ENCODE peak calls at places on chromosome 16, in seven cellular contexts. One of them, this sample, is unnamed.

GRCh38 chr16:67312450-67313118 is 14.0 kb downstream of the KCTD19 start:
- DNase-seq in GM23248: no peak
- DNase-seq in dorsolateral prefrontal cortex: no peak
- DNase-seq in thoracic aorta: no peak
- DNase-seq in H9: no peak
- DNase-seq in cardiac muscle cell: peak; percentile 22
- DNase-seq in AG04450: no peak
- DNase-seq in this sample: no peak

GRCh38 chr16:67923414-67924127 is 8.1 kb downstream of the CTRL start:
- DNase-seq in H9: no peak
- DNase-seq in dorsolateral prefrontal cortex: peak; percentile 64
- DNase-seq in cardiac muscle cell: no peak
- DNase-seq in thoracic aorta: no peak
- DNase-seq in GM23248: no peak
- DNase-seq in AG04450: no peak
- DNase-seq in this sample: no peak

GRCh38 chr16:83968483-83968865 is 430 bp downstream of the NECAB2 start:
- DNase-seq in thoracic aorta: no peak
- DNase-seq in cardiac muscle cell: no peak
- DNase-seq in GM23248: peak; percentile 53
- DNase-seq in H9: no peak
- DNase-seq in dorsolateral prefrontal cortex: no peak
- DNase-seq in AG04450: no peak
- DNase-seq in this sample: no peak

GRCh38 chr16:67236551-67237395 is 9.8 kb downstream of the TMEM208 start:
- DNase-seq in AG04450: no peak
- DNase-seq in H9: peak; percentile 97
- DNase-seq in GM23248: peak; percentile 84
- DNase-seq in dorsolateral prefrontal cortex: no peak
- DNase-seq in thoracic aorta: no peak
- DNase-seq in cardiac muscle cell: peak; percentile 41
- DNase-seq in this sample: peak; percentile 28

GRCh38 chr16:55324491-55325447 is 766 bp downstream of the IRX6 start:
- DNase-seq in cardiac muscle cell: no peak
- DNase-seq in thoracic aorta: no peak
- DNase-seq in H9: peak; percentile 49
- DNase-seq in GM23248: peak; percentile 10
- DNase-seq in dorsolateral prefrontal cortex: no peak
- DNase-seq in AG04450: no peak
- DNase-seq in this sample: no peak

GRCh38 chr16:88810166-88810867 is 1.4 kb downstream of the APRT start:
- DNase-seq in thoracic aorta: no peak
- DNase-seq in H9: peak; percentile 38
- DNase-seq in cardiac muscle cell: no peak
- DNase-seq in dorsolateral prefrontal cortex: no peak
- DNase-seq in AG04450: no peak
- DNase-seq in GM23248: peak; percentile 45
- DNase-seq in this sample: no peak

GRCh38 chr16:84080378-84080777 is 36.4 kb downstream of the MBTPS1 start:
- DNase-seq in GM23248: no peak
- DNase-seq in cardiac muscle cell: no peak
- DNase-seq in H9: no peak
- DNase-seq in thoracic aorta: no peak
- DNase-seq in dorsolateral prefrontal cortex: no peak
- DNase-seq in AG04450: no peak
- DNase-seq in this sample: no peak

GRCh38 chr16:88685156-88686061 is 898 bp downstream of the SNAI3 start:
- DNase-seq in H9: no peak
- DNase-seq in cardiac muscle cell: peak; percentile 58
- DNase-seq in thoracic aorta: no peak
- DNase-seq in dorsolateral prefrontal cortex: no peak
- DNase-seq in AG04450: no peak
- DNase-seq in GM23248: peak; percentile 86
- DNase-seq in this sample: no peak

GRCh38 chr16:71628810-71629209 is 2.8 kb downstream of the MARVELD3 start:
- DNase-seq in cardiac muscle cell: peak; percentile 85
- DNase-seq in AG04450: no peak
- DNase-seq in dorsolateral prefrontal cortex: no peak
- DNase-seq in thoracic aorta: no peak
- DNase-seq in GM23248: peak; percentile 29
- DNase-seq in H9: no peak
- DNase-seq in this sample: peak; percentile 24

GRCh38 chr16:55249936-55250335 is 74.1 kb upstream of the IRX6 start:
- DNase-seq in cardiac muscle cell: no peak
- DNase-seq in dorsolateral prefrontal cortex: no peak
- DNase-seq in AG04450: no peak
- DNase-seq in thoracic aorta: no peak
- DNase-seq in H9: no peak
- DNase-seq in GM23248: no peak
- DNase-seq in this sample: no peak

GRCh38 chr16:13186813-13187212 is 285.4 kb downstream of the SHISA9 start:
- DNase-seq in AG04450: no peak
- DNase-seq in H9: peak; percentile 39
- DNase-seq in cardiac muscle cell: no peak
- DNase-seq in dorsolateral prefrontal cortex: no peak
- DNase-seq in GM23248: no peak
- DNase-seq in thoracic aorta: no peak
- DNase-seq in this sample: no peak

GRCh38 chr16:88329726-88330700 is 52.7 kb upstream of the ZNF469 start:
- DNase-seq in AG04450: no peak
- DNase-seq in H9: no peak
- DNase-seq in cardiac muscle cell: no peak
- DNase-seq in thoracic aorta: no peak
- DNase-seq in GM23248: no peak
- DNase-seq in dorsolateral prefrontal cortex: no peak
- DNase-seq in this sample: no peak

GRCh38 chr16:8551388-8552332 is 38.7 kb downstream of the TMEM114 start:
- DNase-seq in H9: no peak
- DNase-seq in AG04450: no peak
- DNase-seq in dorsolateral prefrontal cortex: no peak
- DNase-seq in thoracic aorta: no peak
- DNase-seq in cardiac muscle cell: no peak
- DNase-seq in GM23248: no peak
- DNase-seq in this sample: no peak

GRCh38 chr16:88454315-88455057 is 1.4 kb downstream of the ZFPM1 start:
- DNase-seq in thoracic aorta: no peak
- DNase-seq in dorsolateral prefrontal cortex: no peak
- DNase-seq in AG04450: no peak
- DNase-seq in cardiac muscle cell: no peak
- DNase-seq in H9: no peak
- DNase-seq in GM23248: peak; percentile 30
- DNase-seq in this sample: peak; percentile 49

GRCh38 chr16:9526791-9527190 is 435.3 kb downstream of the HAPSTR1 start:
- DNase-seq in thoracic aorta: no peak
- DNase-seq in H9: peak; percentile 38
- DNase-seq in dorsolateral prefrontal cortex: no peak
- DNase-seq in AG04450: no peak
- DNase-seq in cardiac muscle cell: no peak
- DNase-seq in GM23248: no peak
- DNase-seq in this sample: no peak

GRCh38 chr16:4984174-4985000 is 26.3 kb downstream of the SEC14L5 start:
- DNase-seq in H9: no peak
- DNase-seq in thoracic aorta: no peak
- DNase-seq in GM23248: peak; percentile 9
- DNase-seq in AG04450: no peak
- DNase-seq in dorsolateral prefrontal cortex: no peak
- DNase-seq in cardiac muscle cell: no peak
- DNase-seq in this sample: no peak

GRCh38 chr16:57668630-57669475 is 747 bp downstream of the ADGRG3 start:
- DNase-seq in cardiac muscle cell: no peak
- DNase-seq in dorsolateral prefrontal cortex: no peak
- DNase-seq in H9: no peak
- DNase-seq in thoracic aorta: no peak
- DNase-seq in GM23248: no peak
- DNase-seq in AG04450: no peak
- DNase-seq in this sample: no peak

GRCh38 chr16:84607694-84608093 is 10.2 kb downstream of the COTL1 start:
- DNase-seq in dorsolateral prefrontal cortex: no peak
- DNase-seq in H9: no peak
- DNase-seq in GM23248: no peak
- DNase-seq in thoracic aorta: no peak
- DNase-seq in cardiac muscle cell: no peak
- DNase-seq in AG04450: no peak
- DNase-seq in this sample: no peak

GRCh38 chr16:60792437-60792836 is 1243.8 kb downstream of the CDH8 start:
- DNase-seq in cardiac muscle cell: no peak
- DNase-seq in thoracic aorta: no peak
- DNase-seq in H9: no peak
- DNase-seq in GM23248: no peak
- DNase-seq in AG04450: no peak
- DNase-seq in dorsolateral prefrontal cortex: no peak
- DNase-seq in this sample: no peak

GRCh38 chr16:75204410-75204758 is 2.6 kb downstream of the CTRB2 start:
- DNase-seq in cardiac muscle cell: no peak
- DNase-seq in H9: no peak
- DNase-seq in AG04450: no peak
- DNase-seq in GM23248: no peak
- DNase-seq in dorsolateral prefrontal cortex: no peak
- DNase-seq in thoracic aorta: no peak
- DNase-seq in this sample: no peak

GRCh38 chr16:59039066-59039465 is 304.9 kb upstream of the GOT2 start:
- DNase-seq in GM23248: no peak
- DNase-seq in H9: no peak
- DNase-seq in thoracic aorta: no peak
- DNase-seq in dorsolateral prefrontal cortex: no peak
- DNase-seq in cardiac muscle cell: no peak
- DNase-seq in AG04450: no peak
- DNase-seq in this sample: no peak

GRCh38 chr16:25988882-25989281 is 297.1 kb downstream of the HS3ST4 start:
- DNase-seq in dorsolateral prefrontal cortex: no peak
- DNase-seq in AG04450: no peak
- DNase-seq in H9: no peak
- DNase-seq in thoracic aorta: no peak
- DNase-seq in GM23248: no peak
- DNase-seq in cardiac muscle cell: no peak
- DNase-seq in this sample: no peak

GRCh38 chr16:62194828-62195227 is 158.6 kb upstream of the CDH8 start:
- DNase-seq in AG04450: no peak
- DNase-seq in cardiac muscle cell: no peak
- DNase-seq in dorsolateral prefrontal cortex: no peak
- DNase-seq in H9: no peak
- DNase-seq in GM23248: no peak
- DNase-seq in thoracic aorta: no peak
- DNase-seq in this sample: no peak

GRCh38 chr16:2964416-2965223 is 545 bp downstream of the KREMEN2 start:
- DNase-seq in cardiac muscle cell: no peak
- DNase-seq in GM23248: peak; percentile 32
- DNase-seq in AG04450: no peak
- DNase-seq in H9: peak; percentile 98
- DNase-seq in thoracic aorta: no peak
- DNase-seq in dorsolateral prefrontal cortex: no peak
- DNase-seq in this sample: peak; percentile 37

GRCh38 chr16:23824909-23825308 is 10.9 kb upstream of the PRKCB start:
- DNase-seq in cardiac muscle cell: no peak
- DNase-seq in dorsolateral prefrontal cortex: no peak
- DNase-seq in AG04450: no peak
- DNase-seq in thoracic aorta: no peak
- DNase-seq in GM23248: no peak
- DNase-seq in H9: no peak
- DNase-seq in this sample: no peak

GRCh38 chr16:49639739-49640388 is 216.0 kb downstream of the ZNF423 start:
- DNase-seq in GM23248: no peak
- DNase-seq in AG04450: peak; percentile 67
- DNase-seq in cardiac muscle cell: peak; percentile 74
- DNase-seq in thoracic aorta: no peak
- DNase-seq in dorsolateral prefrontal cortex: no peak
- DNase-seq in H9: no peak
- DNase-seq in this sample: no peak
- H3K27ac ChIP-seq in GM23248: no peak overlapping the region
- H3K27ac ChIP-seq in AG04450: peak overlapping the region; percentile 47
- H3K27ac ChIP-seq in cardiac muscle cell: peak overlapping the region; percentile 63
- H3K27ac ChIP-seq in thoracic aorta: peak overlapping the region; percentile 27
- H3K27ac ChIP-seq in dorsolateral prefrontal cortex: peak overlapping the region; percentile 21
- H3K27ac ChIP-seq in H9: no peak overlapping the region
- H3K27ac ChIP-seq in this sample: peak overlapping the region; percentile 54

DNA sequence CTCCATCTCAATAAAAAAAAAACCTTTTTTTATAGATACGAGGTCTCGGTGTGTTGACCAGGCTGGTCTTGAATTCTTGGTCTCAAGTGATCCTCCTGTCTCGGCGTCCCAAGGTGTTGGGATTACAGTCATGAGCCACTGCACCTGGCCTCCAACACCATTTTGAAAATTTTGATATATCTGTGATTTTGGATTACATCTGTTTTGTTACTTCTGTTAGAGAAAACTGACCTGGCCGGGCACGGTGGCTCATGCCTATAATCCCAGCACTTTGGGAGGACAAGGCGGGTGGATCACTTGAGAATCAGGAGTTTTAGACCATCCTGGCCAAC is 18.6 kb downstream of the RMI2 start:
- DNase-seq in AG04450: no peak
- DNase-seq in dorsolateral prefrontal cortex: no peak
- DNase-seq in thoracic aorta: no peak
- DNase-seq in GM23248: no peak
- DNase-seq in H9: no peak
- DNase-seq in cardiac muscle cell: no peak
- DNase-seq in this sample: no peak
- H3K27ac ChIP-seq in AG04450: peak overlapping the region; percentile 66
- H3K27ac ChIP-seq in dorsolateral prefrontal cortex: no peak overlapping the region
- H3K27ac ChIP-seq in thoracic aorta: no peak overlapping the region
- H3K27ac ChIP-seq in GM23248: peak overlapping the region; percentile 62
- H3K27ac ChIP-seq in H9: no peak overlapping the region
- H3K27ac ChIP-seq in cardiac muscle cell: no peak overlapping the region
- H3K27ac ChIP-seq in this sample: no peak overlapping the region

GRCh38 chr16:53121666-53122065 is 66.9 kb downstream of the CHD9 start:
- DNase-seq in cardiac muscle cell: peak; percentile 52
- DNase-seq in H9: no peak
- DNase-seq in AG04450: no peak
- DNase-seq in GM23248: peak; percentile 13
- DNase-seq in dorsolateral prefrontal cortex: no peak
- DNase-seq in thoracic aorta: no peak
- DNase-seq in this sample: no peak
- H3K27ac ChIP-seq in cardiac muscle cell: peak overlapping the region; percentile 76
- H3K27ac ChIP-seq in H9: no peak overlapping the region
- H3K27ac ChIP-seq in AG04450: no peak overlapping the region
- H3K27ac ChIP-seq in GM23248: no peak overlapping the region
- H3K27ac ChIP-seq in dorsolateral prefrontal cortex: peak overlapping the region; percentile 45
- H3K27ac ChIP-seq in thoracic aorta: no peak overlapping the region
- H3K27ac ChIP-seq in this sample: no peak overlapping the region

DNA sequence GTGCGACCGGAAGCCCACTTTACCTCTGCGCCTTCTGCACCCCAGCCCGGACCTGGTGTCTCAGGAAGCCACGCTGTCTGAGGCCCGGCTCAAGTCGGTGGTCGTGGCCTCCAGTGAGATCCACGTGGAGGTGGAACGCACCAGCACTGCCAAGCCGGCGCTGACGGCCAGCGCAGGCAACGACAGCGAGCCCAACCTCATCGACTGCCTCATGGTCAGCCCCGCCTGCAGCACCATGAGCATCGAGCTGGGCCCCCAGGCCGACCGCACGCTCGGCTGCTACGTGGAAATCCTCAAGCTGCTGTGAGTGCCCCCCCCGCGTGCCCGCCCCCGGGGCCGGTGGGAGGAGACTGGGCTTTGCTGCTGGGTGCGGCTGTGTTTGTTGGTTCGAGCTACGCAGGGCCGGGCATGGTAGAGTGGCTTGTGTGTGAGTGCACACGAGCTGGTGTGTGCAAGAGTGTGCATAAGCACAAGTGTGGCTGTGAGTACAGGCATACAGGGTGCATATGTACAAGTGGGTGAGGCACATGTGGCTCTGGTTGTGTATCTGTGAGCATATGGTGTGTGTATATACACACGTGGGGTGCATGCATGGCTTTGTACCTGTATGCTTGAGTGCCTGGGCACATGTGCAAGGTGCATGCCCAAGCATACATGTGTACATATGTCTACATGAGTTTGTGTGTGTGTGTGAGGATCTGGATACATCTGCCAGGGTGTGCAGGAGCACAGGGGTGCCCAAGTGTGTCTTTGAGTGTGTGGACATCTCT is 100.6 kb upstream of the PLCG2 start:
- DNase-seq in dorsolateral prefrontal cortex: no peak
- DNase-seq in H9: no peak
- DNase-seq in thoracic aorta: no peak
- DNase-seq in cardiac muscle cell: no peak
- DNase-seq in AG04450: no peak
- DNase-seq in GM23248: no peak
- DNase-seq in this sample: no peak
- H3K27ac ChIP-seq in dorsolateral prefrontal cortex: no peak overlapping the region
- H3K27ac ChIP-seq in H9: no peak overlapping the region
- H3K27ac ChIP-seq in thoracic aorta: no peak overlapping the region
- H3K27ac ChIP-seq in cardiac muscle cell: no peak overlapping the region
- H3K27ac ChIP-seq in AG04450: no peak overlapping the region
- H3K27ac ChIP-seq in GM23248: no peak overlapping the region
- H3K27ac ChIP-seq in this sample: no peak overlapping the region